ENCODE peak calls at places on chromosomes 5 and 9, in nine cellular contexts. One of them, this sample, is unnamed.

GRCh38 chr9:71552480-71552879 is 215.8 kb downstream of the CEMIP2 start:
- DNase-seq in H1: peak; percentile 52
- DNase-seq in heart left ventricle: no peak
- DNase-seq in tibial artery: no peak
- DNase-seq in OCI-LY7: no peak
- DNase-seq in A673: no peak
- DNase-seq in suprapubic skin: no peak
- DNase-seq in left ventricle myocardium inferior: no peak
- DNase-seq in lung: no peak
- DNase-seq in this sample: peak; percentile 43

GRCh38 chr9:127283917-127284316 is 19.3 kb downstream of the GARNL3 start:
- DNase-seq in H1: no peak
- DNase-seq in heart left ventricle: no peak
- DNase-seq in tibial artery: peak; percentile 59
- DNase-seq in OCI-LY7: peak; percentile 43
- DNase-seq in A673: peak; percentile 17
- DNase-seq in suprapubic skin: no peak
- DNase-seq in left ventricle myocardium inferior: no peak
- DNase-seq in lung: no peak
- DNase-seq in this sample: peak; percentile 19

GRCh38 chr5:94082405-94082804 is 341.0 kb upstream of the POU5F2 start:
- DNase-seq in H1: no peak
- DNase-seq in heart left ventricle: no peak
- DNase-seq in tibial artery: no peak
- DNase-seq in OCI-LY7: no peak
- DNase-seq in A673: no peak
- DNase-seq in suprapubic skin: no peak
- DNase-seq in left ventricle myocardium inferior: no peak
- DNase-seq in lung: no peak
- DNase-seq in this sample: no peak

GRCh38 chr9:35688558-35689350 is 971 bp downstream of the TPM2 start:
- DNase-seq in H1: no peak
- DNase-seq in heart left ventricle: no peak
- DNase-seq in tibial artery: no peak
- DNase-seq in OCI-LY7: no peak
- DNase-seq in A673: peak; percentile 78
- DNase-seq in suprapubic skin: no peak
- DNase-seq in left ventricle myocardium inferior: no peak
- DNase-seq in lung: no peak
- DNase-seq in this sample: no peak

GRCh38 chr9:21856301-21857094 is 54.1 kb downstream of the MTAP start:
- DNase-seq in H1: no peak
- DNase-seq in heart left ventricle: no peak
- DNase-seq in tibial artery: no peak
- DNase-seq in OCI-LY7: no peak
- DNase-seq in A673: no peak
- DNase-seq in suprapubic skin: no peak
- DNase-seq in left ventricle myocardium inferior: no peak
- DNase-seq in lung: no peak
- DNase-seq in this sample: no peak

GRCh38 chr9:97437151-97437550 is 25.3 kb downstream of the TDRD7 start:
- DNase-seq in H1: no peak
- DNase-seq in heart left ventricle: no peak
- DNase-seq in tibial artery: no peak
- DNase-seq in OCI-LY7: no peak
- DNase-seq in A673: no peak
- DNase-seq in suprapubic skin: no peak
- DNase-seq in left ventricle myocardium inferior: no peak
- DNase-seq in lung: no peak
- DNase-seq in this sample: no peak

GRCh38 chr5:171351674-171352073 is 36.0 kb upstream of the NPM1 start:
- DNase-seq in H1: no peak
- DNase-seq in heart left ventricle: no peak
- DNase-seq in tibial artery: no peak
- DNase-seq in OCI-LY7: no peak
- DNase-seq in A673: no peak
- DNase-seq in suprapubic skin: no peak
- DNase-seq in left ventricle myocardium inferior: no peak
- DNase-seq in lung: no peak
- DNase-seq in this sample: no peak

GRCh38 chr5:91499943-91500531 is 116.9 kb upstream of the ARRDC3 start:
- DNase-seq in H1: no peak
- DNase-seq in heart left ventricle: no peak
- DNase-seq in tibial artery: no peak
- DNase-seq in OCI-LY7: peak; percentile 47
- DNase-seq in A673: peak; percentile 71
- DNase-seq in suprapubic skin: no peak
- DNase-seq in left ventricle myocardium inferior: no peak
- DNase-seq in lung: no peak
- DNase-seq in this sample: no peak

GRCh38 chr5:139392678-139393496 is 2.0 kb downstream of the PROB1 start:
- DNase-seq in H1: peak; percentile 94
- DNase-seq in heart left ventricle: no peak
- DNase-seq in tibial artery: no peak
- DNase-seq in OCI-LY7: peak; percentile 94
- DNase-seq in A673: peak; percentile 88
- DNase-seq in suprapubic skin: peak; percentile 81
- DNase-seq in left ventricle myocardium inferior: peak; percentile 58
- DNase-seq in lung: peak; percentile 53
- DNase-seq in this sample: peak; percentile 49

GRCh38 chr5:54415896-54416640 is 39.4 kb upstream of the HSPB3 start:
- DNase-seq in H1: no peak
- DNase-seq in heart left ventricle: no peak
- DNase-seq in tibial artery: no peak
- DNase-seq in OCI-LY7: no peak
- DNase-seq in A673: no peak
- DNase-seq in suprapubic skin: no peak
- DNase-seq in left ventricle myocardium inferior: no peak
- DNase-seq in lung: no peak
- DNase-seq in this sample: no peak

GRCh38 chr5:1516615-1517601 is 6.9 kb downstream of the LPCAT1 start:
- DNase-seq in H1: peak; percentile 45
- DNase-seq in heart left ventricle: no peak
- DNase-seq in tibial artery: peak; percentile 19
- DNase-seq in OCI-LY7: no peak
- DNase-seq in A673: no peak
- DNase-seq in suprapubic skin: peak; percentile 77
- DNase-seq in left ventricle myocardium inferior: peak; percentile 6
- DNase-seq in lung: peak; percentile 32
- DNase-seq in this sample: peak; percentile 1

GRCh38 chr9:136054146-136054545 is 40.9 kb downstream of the NACC2 start:
- DNase-seq in H1: no peak
- DNase-seq in heart left ventricle: no peak
- DNase-seq in tibial artery: no peak
- DNase-seq in OCI-LY7: no peak
- DNase-seq in A673: no peak
- DNase-seq in suprapubic skin: no peak
- DNase-seq in left ventricle myocardium inferior: no peak
- DNase-seq in lung: no peak
- DNase-seq in this sample: no peak

GRCh38 chr9:122370869-122371467 is at the start of gene PTGS1:
- DNase-seq in H1: peak; percentile 65
- DNase-seq in heart left ventricle: peak; percentile 56
- DNase-seq in tibial artery: peak; percentile 57
- DNase-seq in OCI-LY7: peak; percentile 49
- DNase-seq in A673: no peak
- DNase-seq in suprapubic skin: no peak
- DNase-seq in left ventricle myocardium inferior: peak; percentile 61
- DNase-seq in lung: peak; percentile 56
- DNase-seq in this sample: peak; percentile 18

GRCh38 chr5:107959573-107960279 is 289.0 kb upstream of the EFNA5 start:
- DNase-seq in H1: no peak
- DNase-seq in heart left ventricle: no peak
- DNase-seq in tibial artery: no peak
- DNase-seq in OCI-LY7: no peak
- DNase-seq in A673: no peak
- DNase-seq in suprapubic skin: no peak
- DNase-seq in left ventricle myocardium inferior: no peak
- DNase-seq in lung: no peak
- DNase-seq in this sample: no peak

GRCh38 chr5:84696651-84697050 is 312.0 kb upstream of the EDIL3 start:
- DNase-seq in H1: no peak
- DNase-seq in heart left ventricle: no peak
- DNase-seq in tibial artery: no peak
- DNase-seq in OCI-LY7: no peak
- DNase-seq in A673: no peak
- DNase-seq in suprapubic skin: no peak
- DNase-seq in left ventricle myocardium inferior: no peak
- DNase-seq in lung: no peak
- DNase-seq in this sample: no peak

GRCh38 chr5:170752257-170753215 is 31.0 kb upstream of the GABRP start:
- DNase-seq in H1: no peak
- DNase-seq in heart left ventricle: peak; percentile 56
- DNase-seq in tibial artery: no peak
- DNase-seq in OCI-LY7: no peak
- DNase-seq in A673: no peak
- DNase-seq in suprapubic skin: peak; percentile 69
- DNase-seq in left ventricle myocardium inferior: no peak
- DNase-seq in lung: no peak
- DNase-seq in this sample: peak; percentile 88

DNA sequence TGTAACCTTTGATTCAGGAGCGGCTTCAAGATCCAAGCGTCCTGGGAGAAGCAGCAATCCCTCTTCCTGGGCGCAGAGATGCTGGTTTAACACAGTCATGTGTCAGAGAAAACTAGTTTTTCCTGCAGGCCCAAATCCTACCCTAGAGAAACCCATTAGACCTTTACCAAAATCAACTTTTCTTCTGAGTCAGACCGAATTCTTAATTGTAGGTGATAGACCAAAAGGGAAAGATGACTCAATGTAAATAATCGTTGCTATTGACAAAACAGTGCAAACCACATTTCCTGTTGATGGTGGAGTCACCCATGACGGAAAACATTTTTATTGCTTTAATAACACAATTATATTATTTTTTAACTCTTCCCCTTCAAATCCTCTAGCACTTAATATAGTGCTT is 40.1 kb downstream of the SLC1A1 start:
- DNase-seq in H1: no peak
- DNase-seq in heart left ventricle: no peak
- DNase-seq in tibial artery: no peak
- DNase-seq in OCI-LY7: no peak
- DNase-seq in A673: peak; percentile 21
- DNase-seq in suprapubic skin: no peak
- DNase-seq in left ventricle myocardium inferior: no peak
- DNase-seq in lung: no peak
- DNase-seq in this sample: no peak
- H3K4me1 ChIP-seq in H1: no peaks in the 10 kb centered on the region
- H3K4me1 ChIP-seq in heart left ventricle: no peaks in the 10 kb centered on the region
- H3K4me1 ChIP-seq in tibial artery: peaks cover 4% of the 10 kb centered on the region
- H3K4me1 ChIP-seq in OCI-LY7: no peaks in the 10 kb centered on the region
- H3K4me1 ChIP-seq in A673: no peaks in the 10 kb centered on the region
- H3K4me1 ChIP-seq in suprapubic skin: no peaks in the 10 kb centered on the region
- H3K4me1 ChIP-seq in left ventricle myocardium inferior: no peaks in the 10 kb centered on the region
- H3K4me1 ChIP-seq in lung: no peaks in the 10 kb centered on the region
- H3K4me1 ChIP-seq in this sample: no peaks in the 10 kb centered on the region

DNA sequence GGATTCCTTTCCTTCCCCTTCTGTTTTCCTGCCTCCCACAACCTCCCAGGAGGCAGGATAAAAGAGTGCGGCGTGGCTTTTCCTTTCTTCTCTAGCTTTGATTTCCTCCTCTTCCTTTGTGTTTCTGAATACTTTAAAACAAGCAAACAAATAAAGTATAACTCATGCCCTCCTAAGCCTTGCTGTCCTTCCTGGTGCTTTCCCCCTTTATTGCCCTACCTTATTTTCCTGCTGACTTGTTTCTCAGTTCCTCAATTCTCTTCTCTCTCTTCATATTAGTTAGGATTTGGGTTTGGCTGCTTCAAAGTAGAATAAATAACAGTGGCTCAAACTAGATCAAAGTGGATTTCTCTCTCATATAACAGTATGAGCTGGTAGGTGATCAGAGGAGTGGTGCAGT is 157.5 kb upstream of the CD180 start:
- DNase-seq in H1: no peak
- DNase-seq in heart left ventricle: no peak
- DNase-seq in tibial artery: no peak
- DNase-seq in OCI-LY7: no peak
- DNase-seq in A673: no peak
- DNase-seq in suprapubic skin: no peak
- DNase-seq in left ventricle myocardium inferior: no peak
- DNase-seq in lung: no peak
- DNase-seq in this sample: no peak
- H3K27ac ChIP-seq in H1: no peak overlapping the region
- H3K27ac ChIP-seq in heart left ventricle: no peak overlapping the region
- H3K27ac ChIP-seq in tibial artery: no peak overlapping the region
- H3K27ac ChIP-seq in OCI-LY7: no peak overlapping the region
- H3K27ac ChIP-seq in A673: no peak overlapping the region
- H3K27ac ChIP-seq in suprapubic skin: no peak overlapping the region
- H3K27ac ChIP-seq in left ventricle myocardium inferior: no peak overlapping the region
- H3K27ac ChIP-seq in lung: no peak overlapping the region
- H3K27ac ChIP-seq in this sample: no peak overlapping the region

DNA sequence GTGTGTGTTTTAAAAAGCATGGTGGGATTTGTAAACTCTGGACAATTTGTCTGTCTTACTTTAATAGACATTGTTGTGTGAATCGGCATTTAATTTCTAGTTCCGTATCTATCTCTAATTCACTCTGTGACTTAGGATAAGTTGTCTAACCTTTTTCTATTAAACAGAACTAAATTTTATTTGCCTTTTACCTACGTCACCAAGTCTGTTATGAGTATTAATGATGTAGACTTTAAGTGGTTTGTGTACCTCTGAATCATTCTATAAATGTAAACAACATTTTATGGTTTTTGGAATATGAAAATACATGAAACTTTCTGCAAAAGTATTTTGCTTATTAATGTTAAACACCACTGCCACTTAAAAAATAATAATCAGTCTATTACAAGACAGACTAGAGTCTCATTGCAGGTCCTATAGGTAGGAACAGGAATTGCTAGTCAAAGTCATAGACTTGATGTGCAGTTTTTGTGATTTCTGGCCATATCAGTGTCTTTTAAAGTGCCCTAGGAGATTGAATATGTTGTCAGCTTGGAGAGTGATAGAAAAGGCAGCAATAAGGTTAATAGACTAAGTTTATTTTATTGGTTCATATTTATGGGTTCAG is 5.6 kb downstream of the RBM27 start:
- DNase-seq in H1: no peak
- DNase-seq in heart left ventricle: no peak
- DNase-seq in tibial artery: no peak
- DNase-seq in OCI-LY7: peak; percentile 13
- DNase-seq in A673: no peak
- DNase-seq in suprapubic skin: no peak
- DNase-seq in left ventricle myocardium inferior: no peak
- DNase-seq in lung: no peak
- DNase-seq in this sample: no peak
- TF ChIP-seq CTCF in H1: no peak
- TF ChIP-seq CTCF in heart left ventricle: no peak
- TF ChIP-seq CTCF in tibial artery: peak; percentile 9
- TF ChIP-seq CTCF in OCI-LY7: peak; percentile 51
- TF ChIP-seq CTCF in A673: peak; percentile 26
- TF ChIP-seq CTCF in suprapubic skin: no peak
- TF ChIP-seq CTCF in left ventricle myocardium inferior: peak; percentile 28
- TF ChIP-seq CTCF in lung: no peak
- TF ChIP-seq CTCF in this sample: peak; percentile 8

GRCh38 chr5:4097194-4097593 is 501.6 kb downstream of the IRX1 start:
- DNase-seq in H1: no peak
- DNase-seq in heart left ventricle: no peak
- DNase-seq in tibial artery: no peak
- DNase-seq in OCI-LY7: no peak
- DNase-seq in A673: no peak
- DNase-seq in suprapubic skin: no peak
- DNase-seq in left ventricle myocardium inferior: no peak
- DNase-seq in lung: no peak
- DNase-seq in this sample: no peak
- H3K4me1 ChIP-seq in H1: no peaks in the 10 kb centered on the region
- H3K4me1 ChIP-seq in heart left ventricle: no peaks in the 10 kb centered on the region
- H3K4me1 ChIP-seq in tibial artery: no peaks in the 10 kb centered on the region
- H3K4me1 ChIP-seq in OCI-LY7: no peaks in the 10 kb centered on the region
- H3K4me1 ChIP-seq in A673: no peaks in the 10 kb centered on the region
- H3K4me1 ChIP-seq in suprapubic skin: no peaks in the 10 kb centered on the region
- H3K4me1 ChIP-seq in left ventricle myocardium inferior: peaks cover 41% of the 10 kb centered on the region
- H3K4me1 ChIP-seq in lung: no peaks in the 10 kb centered on the region
- H3K4me1 ChIP-seq in this sample: no peaks in the 10 kb centered on the region